ENCODE peak calls at places on chromosomes 1 and 21, in four cellular contexts. J, P, M and H are unnamed samples.

GRCh38 chr1:11339346-11340247 is 66.6 kb downstream of the UBIAD1 start:
- DNase-seq in J (no peak), P (peak), M (no peak), H (no peak)

GRCh38 chr1:86380257-86380861 is 15.8 kb downstream of the ODF2L start:
- DNase-seq in J (no peak), P (no peak), M (no peak), H (no peak)

GRCh38 chr1:160466966-160467365 is 56.1 kb downstream of the SLAMF6 start:
- DNase-seq in J (no peak), P (no peak), M (no peak), H (no peak)

GRCh38 chr1:81670286-81670685 is 130.4 kb upstream of the ADGRL2 start:
- DNase-seq in J (peak), P (peak), M (no peak), H (peak)

GRCh38 chr21:34362136-34362444 is 1.7 kb upstream of the KCNE2 start:
- DNase-seq in J (no peak), P (no peak), M (no peak), H (no peak)

GRCh38 chr21:26148071-26148470 is 22.5 kb downstream of the APP start:
- DNase-seq in J (no peak), P (no peak), M (no peak), H (no peak)

GRCh38 chr1:18874036-18874435 is 14.6 kb upstream of the TAS1R2 start:
- DNase-seq in J (no peak), P (no peak), M (no peak), H (no peak)

GRCh38 chr1:234998174-234998741 is 130.4 kb downstream of the TOMM20 start:
- DNase-seq in J (peak), P (no peak), M (no peak), H (peak)

GRCh38 chr1:87120779-87121178 is 206.3 kb downstream of the HS2ST1 start:
- DNase-seq in J (no peak), P (peak), M (no peak), H (no peak)

GRCh38 chr1:119475866-119476439 is 31.1 kb upstream of the HSD3B1 start:
- DNase-seq in J (peak), P (peak), M (no peak), H (no peak)

GRCh38 chr1:59156031-59156430 is 140.9 kb upstream of the FGGY start:
- DNase-seq in J (no peak), P (no peak), M (no peak), H (no peak)

GRCh38 chr1:70486676-70487470 is 75.8 kb downstream of the CTH start:
- DNase-seq in J (no peak), P (no peak), M (no peak), H (no peak)

GRCh38 chr1:36734356-36734755 is 251.6 kb upstream of the CSF3R start:
- DNase-seq in J (no peak), P (no peak), M (no peak), H (no peak)

GRCh38 chr1:208829601-208830000 is 585.4 kb upstream of the PLXNA2 start:
- DNase-seq in J (no peak), P (no peak), M (no peak), H (no peak)

GRCh38 chr1:25117233-25117823 is 115.0 kb downstream of the SYF2 start:
- DNase-seq in J (no peak), P (peak), M (no peak), H (no peak)

GRCh38 chr21:46203203-46203600 is 18.9 kb upstream of the SPATC1L start:
- DNase-seq in J (no peak), P (no peak), M (no peak), H (no peak)

GRCh38 chr1:240831191-240831631 is 219.3 kb upstream of the GREM2 start:
- DNase-seq in J (no peak), P (no peak), M (no peak), H (no peak)

GRCh38 chr1:247273013-247273412 is 17.1 kb downstream of the VN1R5 start:
- DNase-seq in J (no peak), P (no peak), M (no peak), H (no peak)

GRCh38 chr1:203424861-203425667 is 50.5 kb upstream of the PRELP start:
- DNase-seq in J (no peak), P (no peak), M (no peak), H (no peak)

GRCh38 chr1:36583080-36583479 is 100.4 kb upstream of the CSF3R start:
- DNase-seq in J (no peak), P (no peak), M (no peak), H (no peak)

GRCh38 chr1:241240084-241240483 is 116.9 kb downstream of the RGS7 start:
- DNase-seq in J (no peak), P (no peak), M (no peak), H (no peak)

GRCh38 chr1:162846256-162847212 is 14.4 kb downstream of the CCDC190 start:
- DNase-seq in J (no peak), P (no peak), M (no peak), H (no peak)